ENCODE peak calls at places on chromosomes 5 and 9, in eight cellular contexts. One of them, this sample, is unnamed.

GRCh38 chr5:33043598-33043997 is 332.5 kb downstream of the NPR3 start:
- DNase-seq in mesenteric fat pad: no peak
- DNase-seq in PC-3: peak
- DNase-seq in COR-L47: no peak
- DNase-seq in left ventricle myocardium inferior: no peak
- DNase-seq in activated naive CD4-positive, alpha-beta T cell treated with anti-CD3 and anti-CD28 coated beads, Interleukin-2, amount 10 ng/mL, durations not matched to agents 7 days and 5 days: no peak
- DNase-seq in pons: no peak
- DNase-seq in cerebellum: no peak
- DNase-seq in this sample: no peak

GRCh38 chr9:123397975-123398374 is 42.0 kb downstream of the CRB2 start:
- DNase-seq in mesenteric fat pad: no peak
- DNase-seq in PC-3: no peak
- DNase-seq in COR-L47: peak
- DNase-seq in left ventricle myocardium inferior: no peak
- DNase-seq in activated naive CD4-positive, alpha-beta T cell treated with anti-CD3 and anti-CD28 coated beads, Interleukin-2, amount 10 ng/mL, durations not matched to agents 7 days and 5 days: no peak
- DNase-seq in pons: no peak
- DNase-seq in cerebellum: no peak
- DNase-seq in this sample: no peak

GRCh38 chr9:107049825-107050184 is 186.8 kb downstream of the ZNF462 start:
- DNase-seq in mesenteric fat pad: no peak
- DNase-seq in PC-3: no peak
- DNase-seq in COR-L47: no peak
- DNase-seq in left ventricle myocardium inferior: no peak
- DNase-seq in activated naive CD4-positive, alpha-beta T cell treated with anti-CD3 and anti-CD28 coated beads, Interleukin-2, amount 10 ng/mL, durations not matched to agents 7 days and 5 days: no peak
- DNase-seq in pons: no peak
- DNase-seq in cerebellum: no peak
- DNase-seq in this sample: no peak

GRCh38 chr5:8769631-8770030 is 776.2 kb downstream of the SEMA5A start:
- DNase-seq in mesenteric fat pad: no peak
- DNase-seq in PC-3: peak
- DNase-seq in COR-L47: no peak
- DNase-seq in left ventricle myocardium inferior: no peak
- DNase-seq in activated naive CD4-positive, alpha-beta T cell treated with anti-CD3 and anti-CD28 coated beads, Interleukin-2, amount 10 ng/mL, durations not matched to agents 7 days and 5 days: no peak
- DNase-seq in pons: no peak
- DNase-seq in cerebellum: no peak
- DNase-seq in this sample: no peak

GRCh38 chr5:94945656-94946055 is 327.2 kb downstream of the SLF1 start:
- DNase-seq in mesenteric fat pad: no peak
- DNase-seq in PC-3: no peak
- DNase-seq in COR-L47: no peak
- DNase-seq in left ventricle myocardium inferior: peak
- DNase-seq in activated naive CD4-positive, alpha-beta T cell treated with anti-CD3 and anti-CD28 coated beads, Interleukin-2, amount 10 ng/mL, durations not matched to agents 7 days and 5 days: no peak
- DNase-seq in pons: no peak
- DNase-seq in cerebellum: no peak
- DNase-seq in this sample: no peak

GRCh38 chr9:7153566-7153965 is 395.8 kb downstream of the KDM4C start:
- DNase-seq in mesenteric fat pad: no peak
- DNase-seq in PC-3: no peak
- DNase-seq in COR-L47: no peak
- DNase-seq in left ventricle myocardium inferior: no peak
- DNase-seq in activated naive CD4-positive, alpha-beta T cell treated with anti-CD3 and anti-CD28 coated beads, Interleukin-2, amount 10 ng/mL, durations not matched to agents 7 days and 5 days: no peak
- DNase-seq in pons: no peak
- DNase-seq in cerebellum: no peak
- DNase-seq in this sample: no peak

GRCh38 chr5:74019923-74020322 is 393.9 kb downstream of the ARHGEF28 start:
- DNase-seq in mesenteric fat pad: no peak
- DNase-seq in PC-3: no peak
- DNase-seq in COR-L47: no peak
- DNase-seq in left ventricle myocardium inferior: no peak
- DNase-seq in activated naive CD4-positive, alpha-beta T cell treated with anti-CD3 and anti-CD28 coated beads, Interleukin-2, amount 10 ng/mL, durations not matched to agents 7 days and 5 days: no peak
- DNase-seq in pons: no peak
- DNase-seq in cerebellum: no peak
- DNase-seq in this sample: no peak

GRCh38 chr5:56105511-56106372 is 111.0 kb upstream of the IL6ST start:
- DNase-seq in mesenteric fat pad: no peak
- DNase-seq in PC-3: no peak
- DNase-seq in COR-L47: no peak
- DNase-seq in left ventricle myocardium inferior: no peak
- DNase-seq in activated naive CD4-positive, alpha-beta T cell treated with anti-CD3 and anti-CD28 coated beads, Interleukin-2, amount 10 ng/mL, durations not matched to agents 7 days and 5 days: no peak
- DNase-seq in pons: peak
- DNase-seq in cerebellum: no peak
- DNase-seq in this sample: no peak

GRCh38 chr9:130215341-130216119 is 43.3 kb downstream of the NCS1 start:
- DNase-seq in mesenteric fat pad: no peak
- DNase-seq in PC-3: no peak
- DNase-seq in COR-L47: no peak
- DNase-seq in left ventricle myocardium inferior: no peak
- DNase-seq in activated naive CD4-positive, alpha-beta T cell treated with anti-CD3 and anti-CD28 coated beads, Interleukin-2, amount 10 ng/mL, durations not matched to agents 7 days and 5 days: no peak
- DNase-seq in pons: no peak
- DNase-seq in cerebellum: no peak
- DNase-seq in this sample: no peak

GRCh38 chr9:128361296-128361980 is 9.7 kb upstream of the URM1 start:
- DNase-seq in mesenteric fat pad: no peak
- DNase-seq in PC-3: no peak
- DNase-seq in COR-L47: peak
- DNase-seq in left ventricle myocardium inferior: no peak
- DNase-seq in activated naive CD4-positive, alpha-beta T cell treated with anti-CD3 and anti-CD28 coated beads, Interleukin-2, amount 10 ng/mL, durations not matched to agents 7 days and 5 days: no peak
- DNase-seq in pons: no peak
- DNase-seq in cerebellum: no peak
- DNase-seq in this sample: no peak

GRCh38 chr9:80586786-80587185 is 1015.0 kb downstream of the TLE4 start:
- DNase-seq in mesenteric fat pad: no peak
- DNase-seq in PC-3: no peak
- DNase-seq in COR-L47: no peak
- DNase-seq in left ventricle myocardium inferior: no peak
- DNase-seq in activated naive CD4-positive, alpha-beta T cell treated with anti-CD3 and anti-CD28 coated beads, Interleukin-2, amount 10 ng/mL, durations not matched to agents 7 days and 5 days: no peak
- DNase-seq in pons: no peak
- DNase-seq in cerebellum: no peak
- DNase-seq in this sample: no peak

GRCh38 chr9:70021026-70021571 is 22.5 kb upstream of the MAMDC2 start:
- DNase-seq in mesenteric fat pad: no peak
- DNase-seq in PC-3: peak
- DNase-seq in COR-L47: peak
- DNase-seq in left ventricle myocardium inferior: peak
- DNase-seq in activated naive CD4-positive, alpha-beta T cell treated with anti-CD3 and anti-CD28 coated beads, Interleukin-2, amount 10 ng/mL, durations not matched to agents 7 days and 5 days: no peak
- DNase-seq in pons: peak
- DNase-seq in cerebellum: no peak
- DNase-seq in this sample: no peak

GRCh38 chr5:177130211-177131018 is 3.2 kb upstream of the NSD1 start:
- DNase-seq in mesenteric fat pad: peak
- DNase-seq in PC-3: peak
- DNase-seq in COR-L47: no peak
- DNase-seq in left ventricle myocardium inferior: no peak
- DNase-seq in activated naive CD4-positive, alpha-beta T cell treated with anti-CD3 and anti-CD28 coated beads, Interleukin-2, amount 10 ng/mL, durations not matched to agents 7 days and 5 days: no peak
- DNase-seq in pons: no peak
- DNase-seq in cerebellum: no peak
- DNase-seq in this sample: no peak

GRCh38 chr9:104494808-104495207 is 9.3 kb upstream of the OR13F1 start:
- DNase-seq in mesenteric fat pad: no peak
- DNase-seq in PC-3: peak
- DNase-seq in COR-L47: peak
- DNase-seq in left ventricle myocardium inferior: no peak
- DNase-seq in activated naive CD4-positive, alpha-beta T cell treated with anti-CD3 and anti-CD28 coated beads, Interleukin-2, amount 10 ng/mL, durations not matched to agents 7 days and 5 days: no peak
- DNase-seq in pons: no peak
- DNase-seq in cerebellum: no peak
- DNase-seq in this sample: no peak

This sample was measured in GDM1.